ENCODE peak calls at places on chromosomes 6 and 20, in seven cellular contexts. One of them, this sample, is unnamed. For H3K9me3, the result is how much of the 10 kb centered on the place peaks cover.

GRCh38 chr6:99736302-99736701 is 129.7 kb downstream of the PRDM13 start:
- DNase-seq in OCI-LY7: peak
- DNase-seq in PC-3: peak
- DNase-seq in GM23248: no peak
- DNase-seq in neural progenitor cell: no peak
- DNase-seq in HCT116: peak
- DNase-seq in SK-N-SH: no peak
- DNase-seq in this sample: no peak

GRCh38 chr20:34015401-34016335 is 22.0 kb downstream of the RALY start:
- DNase-seq in neural progenitor cell: no peak
- DNase-seq in OCI-LY7: no peak
- DNase-seq in SK-N-SH: no peak
- DNase-seq in GM23248: no peak
- DNase-seq in HCT116: no peak
- DNase-seq in PC-3: no peak
- DNase-seq in this sample: no peak

GRCh38 chr6:137874204-137875001 is 7.3 kb downstream of the TNFAIP3 start:
- DNase-seq in PC-3: no peak
- DNase-seq in HCT116: no peak
- DNase-seq in GM23248: no peak
- DNase-seq in OCI-LY7: no peak
- DNase-seq in SK-N-SH: no peak
- DNase-seq in neural progenitor cell: no peak
- DNase-seq in this sample: no peak

GRCh38 chr6:16216501-16217155 is 21.8 kb upstream of the GMPR start:
- DNase-seq in PC-3: no peak
- DNase-seq in OCI-LY7: no peak
- DNase-seq in GM23248: peak
- DNase-seq in neural progenitor cell: no peak
- DNase-seq in HCT116: no peak
- DNase-seq in SK-N-SH: no peak
- DNase-seq in this sample: no peak

GRCh38 chr6:157535354-157536217 is 154.6 kb downstream of the ZDHHC14 start:
- DNase-seq in OCI-LY7: no peak
- DNase-seq in PC-3: peak
- DNase-seq in neural progenitor cell: no peak
- DNase-seq in GM23248: peak
- DNase-seq in SK-N-SH: no peak
- DNase-seq in HCT116: peak
- DNase-seq in this sample: peak

GRCh38 chr6:44715188-44715587 is 327.7 kb downstream of the CDC5L start:
- DNase-seq in neural progenitor cell: no peak
- DNase-seq in GM23248: no peak
- DNase-seq in PC-3: no peak
- DNase-seq in HCT116: no peak
- DNase-seq in OCI-LY7: no peak
- DNase-seq in SK-N-SH: peak
- DNase-seq in this sample: peak

GRCh38 chr6:113149511-113149910 is 707.6 kb upstream of the MARCKS start:
- DNase-seq in PC-3: no peak
- DNase-seq in GM23248: no peak
- DNase-seq in neural progenitor cell: no peak
- DNase-seq in SK-N-SH: no peak
- DNase-seq in HCT116: no peak
- DNase-seq in OCI-LY7: no peak
- DNase-seq in this sample: no peak

GRCh38 chr20:5835870-5836269 is 85.7 kb downstream of the SHLD1 start:
- DNase-seq in GM23248: peak
- DNase-seq in HCT116: no peak
- DNase-seq in PC-3: no peak
- DNase-seq in OCI-LY7: no peak
- DNase-seq in neural progenitor cell: no peak
- DNase-seq in SK-N-SH: no peak
- DNase-seq in this sample: no peak

GRCh38 chr20:14696937-14697336 is 359.5 kb upstream of the FLRT3 start:
- DNase-seq in PC-3: no peak
- DNase-seq in OCI-LY7: no peak
- DNase-seq in neural progenitor cell: no peak
- DNase-seq in GM23248: no peak
- DNase-seq in SK-N-SH: no peak
- DNase-seq in HCT116: no peak
- DNase-seq in this sample: no peak

GRCh38 chr6:14765106-14765505 is 480.8 kb upstream of the JARID2 start:
- DNase-seq in GM23248: peak
- DNase-seq in PC-3: peak
- DNase-seq in HCT116: no peak
- DNase-seq in SK-N-SH: no peak
- DNase-seq in neural progenitor cell: no peak
- DNase-seq in OCI-LY7: no peak
- DNase-seq in this sample: no peak

GRCh38 chr6:127855542-127856159 is 45.2 kb downstream of the THEMIS start:
- DNase-seq in HCT116: no peak
- DNase-seq in PC-3: peak
- DNase-seq in OCI-LY7: no peak
- DNase-seq in neural progenitor cell: peak
- DNase-seq in SK-N-SH: no peak
- DNase-seq in GM23248: peak
- DNase-seq in this sample: peak

GRCh38 chr6:138346302-138347195 is 31.2 kb upstream of the SMIM28 start:
- DNase-seq in HCT116: no peak
- DNase-seq in GM23248: peak
- DNase-seq in SK-N-SH: no peak
- DNase-seq in OCI-LY7: no peak
- DNase-seq in PC-3: no peak
- DNase-seq in neural progenitor cell: no peak
- DNase-seq in this sample: no peak

GRCh38 chr20:60224914-60225313 is 266.7 kb downstream of the CDH26 start:
- DNase-seq in HCT116: no peak
- DNase-seq in GM23248: peak
- DNase-seq in SK-N-SH: peak
- DNase-seq in PC-3: peak
- DNase-seq in neural progenitor cell: peak
- DNase-seq in OCI-LY7: peak
- DNase-seq in this sample: peak

GRCh38 chr6:139230421-139230840 is 61.4 kb downstream of the TXLNB start:
- DNase-seq in PC-3: peak
- DNase-seq in HCT116: no peak
- DNase-seq in OCI-LY7: peak
- DNase-seq in SK-N-SH: no peak
- DNase-seq in GM23248: peak
- DNase-seq in neural progenitor cell: peak
- DNase-seq in this sample: peak

GRCh38 chr6:14814016-14814415 is 431.9 kb upstream of the JARID2 start:
- DNase-seq in SK-N-SH: no peak
- DNase-seq in GM23248: no peak
- DNase-seq in HCT116: no peak
- DNase-seq in PC-3: no peak
- DNase-seq in neural progenitor cell: no peak
- DNase-seq in OCI-LY7: no peak
- DNase-seq in this sample: no peak

GRCh38 chr6:115634131-115634530 is 426.6 kb downstream of the FRK start:
- DNase-seq in PC-3: no peak
- DNase-seq in SK-N-SH: no peak
- DNase-seq in OCI-LY7: no peak
- DNase-seq in GM23248: no peak
- DNase-seq in neural progenitor cell: no peak
- DNase-seq in HCT116: no peak
- DNase-seq in this sample: no peak

GRCh38 chr6:4125933-4126864 is 9.2 kb downstream of the ECI2 start:
- DNase-seq in neural progenitor cell: no peak
- DNase-seq in HCT116: peak
- DNase-seq in PC-3: peak
- DNase-seq in SK-N-SH: no peak
- DNase-seq in OCI-LY7: no peak
- DNase-seq in GM23248: peak
- DNase-seq in this sample: peak

GRCh38 chr6:37713529-37714119 is 15.9 kb upstream of the MDGA1 start:
- DNase-seq in SK-N-SH: peak
- DNase-seq in neural progenitor cell: no peak
- DNase-seq in HCT116: no peak
- DNase-seq in PC-3: no peak
- DNase-seq in GM23248: peak
- DNase-seq in OCI-LY7: no peak
- DNase-seq in this sample: no peak

GRCh38 chr6:124885171-124885570 is 77.1 kb upstream of the RNF217 start:
- DNase-seq in PC-3: no peak
- DNase-seq in OCI-LY7: no peak
- DNase-seq in GM23248: no peak
- DNase-seq in SK-N-SH: no peak
- DNase-seq in HCT116: no peak
- DNase-seq in neural progenitor cell: no peak
- DNase-seq in this sample: no peak

GRCh38 chr6:132483779-132484679 is 28.9 kb downstream of the STX7 start:
- DNase-seq in SK-N-SH: peak
- DNase-seq in GM23248: peak
- DNase-seq in neural progenitor cell: peak
- DNase-seq in PC-3: peak
- DNase-seq in OCI-LY7: peak
- DNase-seq in HCT116: peak
- DNase-seq in this sample: peak

GRCh38 chr20:4135385-4136077 is 120.2 kb upstream of the RNF24 start:
- DNase-seq in HCT116: peak
- DNase-seq in neural progenitor cell: no peak
- DNase-seq in PC-3: peak
- DNase-seq in OCI-LY7: no peak
- DNase-seq in GM23248: peak
- DNase-seq in SK-N-SH: no peak
- DNase-seq in this sample: peak

GRCh38 chr20:46006964-46007363 is 1.7 kb upstream of the MMP9 start:
- DNase-seq in SK-N-SH: no peak
- DNase-seq in neural progenitor cell: no peak
- DNase-seq in PC-3: no peak
- DNase-seq in GM23248: no peak
- DNase-seq in HCT116: no peak
- DNase-seq in OCI-LY7: no peak
- DNase-seq in this sample: no peak
- TF ChIP-seq EZH2phosphoT487 in SK-N-SH: no peak
- TF ChIP-seq EZH2phosphoT487 in neural progenitor cell: no peak
- TF ChIP-seq EZH2phosphoT487 in PC-3: no peak
- TF ChIP-seq EZH2phosphoT487 in GM23248: no peak
- TF ChIP-seq EZH2phosphoT487 in HCT116: no peak
- TF ChIP-seq EZH2phosphoT487 in OCI-LY7: no peak
- TF ChIP-seq EZH2phosphoT487 in this sample: no peak

DNA sequence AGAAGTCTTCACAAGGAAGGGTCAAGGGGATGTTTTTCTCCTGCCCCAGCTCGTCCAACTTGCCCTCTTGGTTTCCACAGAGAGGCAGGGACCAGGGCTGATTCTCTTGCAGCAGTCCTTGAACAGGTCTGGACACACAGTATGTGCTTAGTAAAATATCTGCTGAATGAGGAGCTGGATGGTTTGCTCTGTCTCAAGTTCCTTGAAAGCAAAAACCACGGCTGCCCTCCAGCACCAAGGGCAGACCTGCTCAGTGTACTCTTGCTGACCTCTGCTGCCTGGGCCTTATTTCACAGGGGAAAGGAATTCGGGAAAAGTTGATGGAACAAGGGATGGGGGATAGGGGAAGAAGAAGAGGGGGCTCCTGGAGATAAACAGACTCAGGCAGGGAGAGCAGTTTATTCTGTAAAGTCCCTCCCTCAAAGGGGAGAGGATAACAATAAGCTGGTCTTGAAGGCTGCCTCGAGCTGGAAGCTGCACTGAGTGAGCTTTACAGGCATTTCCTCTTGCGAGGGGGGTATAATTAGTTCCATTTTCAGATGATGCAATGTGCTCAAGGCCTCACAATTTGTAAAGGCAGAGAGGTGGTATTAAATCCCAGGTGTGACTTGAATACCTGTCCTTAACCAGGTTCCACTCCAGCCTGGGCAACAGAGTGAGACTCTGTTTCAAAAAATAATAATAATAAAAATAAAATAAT is 10.3 kb downstream of the KCNK5 start:
- DNase-seq in HCT116: no peak
- DNase-seq in SK-N-SH: no peak
- DNase-seq in OCI-LY7: peak
- DNase-seq in neural progenitor cell: no peak
- DNase-seq in GM23248: peak
- DNase-seq in PC-3: no peak
- DNase-seq in this sample: no peak
- H3K27ac ChIP-seq in HCT116: no peak
- H3K27ac ChIP-seq in SK-N-SH: no peak
- H3K27ac ChIP-seq in OCI-LY7: no peak
- H3K27ac ChIP-seq in neural progenitor cell: no peak
- H3K27ac ChIP-seq in GM23248: no peak
- H3K27ac ChIP-seq in PC-3: no peak
- H3K27ac ChIP-seq in this sample: peak

DNA sequence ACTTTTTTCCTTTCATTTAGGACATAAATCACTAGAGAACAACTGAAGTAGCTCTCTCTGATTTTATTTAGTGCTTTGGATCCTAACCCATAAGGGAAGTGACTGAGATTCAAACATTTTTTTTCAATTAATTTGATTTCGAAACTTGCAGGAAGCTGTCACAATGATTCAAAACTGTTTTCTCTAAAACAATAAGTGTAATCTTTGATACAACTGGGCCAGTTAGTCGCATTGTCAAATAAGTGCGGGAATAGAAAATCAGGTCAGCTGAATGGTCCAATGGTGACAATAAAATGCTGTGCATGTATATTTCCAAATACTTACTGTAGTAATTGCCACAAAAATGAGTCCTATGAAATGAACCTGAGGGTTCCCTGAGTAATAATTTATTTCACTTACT is 930.8 kb downstream of the TFAP2A start:
- DNase-seq in HCT116: no peak
- DNase-seq in PC-3: no peak
- DNase-seq in GM23248: peak
- DNase-seq in OCI-LY7: no peak
- DNase-seq in neural progenitor cell: no peak
- DNase-seq in SK-N-SH: no peak
- DNase-seq in this sample: no peak
- H3K9me3 ChIP-seq in HCT116: under half
- H3K9me3 ChIP-seq in PC-3: under half
- H3K9me3 ChIP-seq in GM23248: under half
- H3K9me3 ChIP-seq in OCI-LY7: under half
- H3K9me3 ChIP-seq in neural progenitor cell: under half
- H3K9me3 ChIP-seq in SK-N-SH: under half
- H3K9me3 ChIP-seq in this sample: under half

GRCh38 chr6:80098392-80098791 is 8.1 kb upstream of the BCKDHB start:
- DNase-seq in PC-3: no peak
- DNase-seq in HCT116: no peak
- DNase-seq in OCI-LY7: no peak
- DNase-seq in SK-N-SH: no peak
- DNase-seq in neural progenitor cell: no peak
- DNase-seq in GM23248: no peak
- DNase-seq in this sample: no peak

GRCh38 chr6:80088637-80089036 is 17.8 kb upstream of the BCKDHB start:
- DNase-seq in PC-3: no peak
- DNase-seq in GM23248: no peak
- DNase-seq in HCT116: no peak
- DNase-seq in OCI-LY7: no peak
- DNase-seq in neural progenitor cell: no peak
- DNase-seq in SK-N-SH: no peak
- DNase-seq in this sample: no peak

GRCh38 chr6:80091506-80091905 is 15.0 kb upstream of the BCKDHB start:
- DNase-seq in GM23248: no peak
- DNase-seq in SK-N-SH: no peak
- DNase-seq in OCI-LY7: no peak
- DNase-seq in HCT116: no peak
- DNase-seq in PC-3: no peak
- DNase-seq in neural progenitor cell: no peak
- DNase-seq in this sample: no peak

GRCh38 chr6:80095600-80095999 is 10.9 kb upstream of the BCKDHB start:
- DNase-seq in SK-N-SH: no peak
- DNase-seq in OCI-LY7: no peak
- DNase-seq in GM23248: no peak
- DNase-seq in HCT116: no peak
- DNase-seq in neural progenitor cell: no peak
- DNase-seq in PC-3: no peak
- DNase-seq in this sample: no peak

GRCh38 chr6:80094017-80094416 is 12.5 kb upstream of the BCKDHB start:
- DNase-seq in HCT116: peak
- DNase-seq in OCI-LY7: peak
- DNase-seq in PC-3: peak
- DNase-seq in neural progenitor cell: peak
- DNase-seq in SK-N-SH: peak
- DNase-seq in GM23248: peak
- DNase-seq in this sample: peak
- TF ChIP-seq EZH2phosphoT487 in HCT116: no peak
- TF ChIP-seq EZH2phosphoT487 in OCI-LY7: no peak
- TF ChIP-seq EZH2phosphoT487 in PC-3: no peak
- TF ChIP-seq EZH2phosphoT487 in neural progenitor cell: no peak
- TF ChIP-seq EZH2phosphoT487 in SK-N-SH: no peak
- TF ChIP-seq EZH2phosphoT487 in GM23248: no peak
- TF ChIP-seq EZH2phosphoT487 in this sample: no peak

This sample was measured in hepatocyte.